ENCODE peak calls at places on chromosomes 1 and 21, in eight cellular contexts. N is dorsolateral prefrontal cortex; E is left ventricle myocardium inferior; K is AG04450; P is fibroblast of lung; L is CD8-positive, alpha-beta T cell; J is esophagus squamous epithelium; A is Panc1. D is an unnamed sample.

GRCh38 chr21:45892156-45892919 is 89.2 kb upstream of the COL6A1 start:
- DNase-seq in K (no peak), N (no peak), A (no peak), E (peak; percentile 35), P (no peak), L (peak; percentile 55), J (no peak), D (no peak)

GRCh38 chr1:177328251-177328650 is 157.5 kb downstream of the BRINP2 start:
- DNase-seq in J (no peak), L (no peak), P (peak; percentile 2), E (no peak), K (no peak), A (no peak), N (no peak), D (no peak)

GRCh38 chr1:235642021-235642942 is 7.3 kb downstream of the GNG4 start:
- DNase-seq in K (no peak), E (no peak), N (no peak), P (peak; percentile 70), L (peak; percentile 74), J (no peak), A (no peak), D (no peak)

GRCh38 chr1:7267493-7267892 is 482.2 kb downstream of the CAMTA1 start:
- DNase-seq in K (peak; percentile 57), A (no peak), P (peak; percentile 59), L (no peak), J (no peak), N (peak; percentile 15), E (no peak), D (peak; percentile 54)

GRCh38 chr1:103129255-103129654 is 20.9 kb upstream of the COL11A1 start:
- DNase-seq in E (no peak), K (no peak), J (no peak), L (no peak), P (peak; percentile 40), A (no peak), N (no peak), D (no peak)

GRCh38 chr1:242468749-242469148 is 55.7 kb downstream of the PLD5 start:
- DNase-seq in E (no peak), K (no peak), L (no peak), J (no peak), P (no peak), N (no peak), A (no peak), D (no peak)

GRCh38 chr1:107935396-107936064 is 29.4 kb downstream of the VAV3 start:
- DNase-seq in J (no peak), E (no peak), K (no peak), N (no peak), P (no peak), L (no peak), A (no peak), D (no peak)

GRCh38 chr1:7948950-7949349 is 8.3 kb upstream of the TNFRSF9 start:
- DNase-seq in K (peak; percentile 58), P (peak; percentile 96), J (no peak), A (no peak), N (no peak), L (no peak), E (no peak), D (peak; percentile 93)

GRCh38 chr1:91555821-91556531 is 55.3 kb downstream of the CDC7 start:
- DNase-seq in A (no peak), P (peak; percentile 88), K (peak; percentile 61), L (peak; percentile 69), E (no peak), N (no peak), J (no peak), D (peak; percentile 19)

GRCh38 chr1:37513795-37514349 is 694 bp downstream of the MEAF6 start:
- DNase-seq in A (no peak), K (no peak), E (no peak), L (peak; percentile 57), J (no peak), N (peak; percentile 27), P (peak; percentile 12), D (no peak)

GRCh38 chr1:230568676-230569075 is 73.6 kb upstream of the COG2 start:
- DNase-seq in A (no peak), N (no peak), K (no peak), J (no peak), P (peak; percentile 9), E (no peak), L (no peak), D (no peak)

GRCh38 chr1:29851666-29852065 is 615.3 kb downstream of the PTPRU start:
- DNase-seq in K (no peak), J (no peak), E (no peak), L (no peak), A (no peak), P (no peak), N (no peak), D (peak; percentile 84)

GRCh38 chr1:226987179-226987536 is 47.1 kb downstream of the COQ8A start:
- DNase-seq in E (no peak), L (no peak), N (no peak), J (no peak), A (no peak), K (no peak), P (no peak), D (no peak)

GRCh38 chr1:147771216-147772125 is 11.1 kb upstream of the GJA5 start:
- DNase-seq in P (no peak), L (no peak), N (no peak), E (peak; percentile 76), A (no peak), K (no peak), J (no peak), D (peak; percentile 19)

GRCh38 chr1:219847215-219847855 is 81.0 kb downstream of the SLC30A10 start:
- DNase-seq in A (no peak), E (no peak), J (no peak), K (no peak), P (no peak), L (no peak), N (no peak), D (peak; percentile 12)

GRCh38 chr1:211831558-211832323 is 1.2 kb upstream of the LPGAT1 start:
- DNase-seq in K (no peak), N (no peak), A (no peak), J (no peak), L (no peak), E (no peak), P (no peak), D (no peak)

GRCh38 chr1:31696246-31696645 is 7.6 kb downstream of the COL16A1 start:
- DNase-seq in A (no peak), N (peak; percentile 86), K (no peak), J (no peak), L (no peak), E (no peak), P (no peak), D (no peak)

GRCh38 chr1:187006896-187007295 is 178.1 kb downstream of the PLA2G4A start:
- DNase-seq in J (no peak), A (no peak), L (no peak), K (no peak), P (no peak), N (no peak), E (no peak), D (no peak)

GRCh38 chr1:197736689-197737088 is 38.6 kb downstream of the DENND1B start:
- DNase-seq in E (no peak), K (no peak), A (no peak), L (no peak), N (no peak), P (peak; percentile 65), J (no peak), D (no peak)

DNA sequence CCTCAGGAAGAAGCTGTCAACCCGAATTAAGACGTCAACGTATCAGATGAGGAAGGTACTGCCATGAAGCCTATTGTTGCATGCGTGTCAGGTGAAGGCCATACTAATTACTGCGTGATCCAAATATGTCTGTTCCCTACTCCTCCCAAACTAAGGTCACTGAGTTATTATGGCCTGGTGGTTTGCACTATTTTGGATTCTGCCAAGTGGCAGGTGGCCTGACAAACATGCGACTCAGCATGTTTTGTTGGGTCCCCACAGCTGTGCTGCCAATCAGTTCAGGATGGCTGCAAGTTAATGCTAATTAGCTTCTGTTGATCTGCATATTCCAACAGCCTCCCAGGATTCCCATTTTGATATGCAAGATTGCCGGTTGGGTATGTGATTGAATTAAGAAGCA is 429.6 kb upstream of the C1orf87 start:
- DNase-seq in A (no peak), K (no peak), E (no peak), P (no peak), N (no peak), L (no peak), J (no peak), D (no peak)
- H3K27me3 ChIP-seq in A (no peaks in the 10 kb centered on the region), K (no peaks in the 10 kb centered on the region), E (no peaks in the 10 kb centered on the region), P (no peaks in the 10 kb centered on the region), N (no peaks in the 10 kb centered on the region), L (no peaks in the 10 kb centered on the region), J (no peaks in the 10 kb centered on the region), D (no peaks in the 10 kb centered on the region)

GRCh38 chr1:156422602-156423091 is 53.6 kb downstream of the RHBG start:
- DNase-seq in N (no peak), J (no peak), A (no peak), K (no peak), L (no peak), E (no peak), P (no peak), D (no peak)
- H3K27me3 ChIP-seq in N (peaks cover 5% of the 10 kb centered on the region), J (peaks cover 19% of the 10 kb centered on the region), A (peaks cover 26% of the 10 kb centered on the region), K (peaks cover 92% of the 10 kb centered on the region), L (peaks cover 28% of the 10 kb centered on the region), E (peaks cover 100% of the 10 kb centered on the region), P (peaks cover 81% of the 10 kb centered on the region), D (peaks cover 82% of the 10 kb centered on the region)

GRCh38 chr1:5621692-5622091 is 370.5 kb downstream of the NPHP4 start:
- DNase-seq in A (no peak), K (no peak), P (no peak), J (no peak), E (no peak), N (no peak), L (no peak), D (no peak)

GRCh38 chr1:5620997-5621396 is 371.2 kb downstream of the NPHP4 start:
- DNase-seq in K (no peak), N (no peak), J (no peak), E (no peak), P (no peak), L (no peak), A (no peak), D (no peak)

GRCh38 chr1:5620418-5620817 is 371.8 kb downstream of the NPHP4 start:
- DNase-seq in K (no peak), E (no peak), P (no peak), J (no peak), A (no peak), N (no peak), L (no peak), D (no peak)

GRCh38 chr1:5617179-5618015 is 374.8 kb downstream of the NPHP4 start:
- DNase-seq in N (no peak), L (no peak), A (no peak), E (no peak), K (no peak), P (no peak), J (no peak), D (no peak)

DNA sequence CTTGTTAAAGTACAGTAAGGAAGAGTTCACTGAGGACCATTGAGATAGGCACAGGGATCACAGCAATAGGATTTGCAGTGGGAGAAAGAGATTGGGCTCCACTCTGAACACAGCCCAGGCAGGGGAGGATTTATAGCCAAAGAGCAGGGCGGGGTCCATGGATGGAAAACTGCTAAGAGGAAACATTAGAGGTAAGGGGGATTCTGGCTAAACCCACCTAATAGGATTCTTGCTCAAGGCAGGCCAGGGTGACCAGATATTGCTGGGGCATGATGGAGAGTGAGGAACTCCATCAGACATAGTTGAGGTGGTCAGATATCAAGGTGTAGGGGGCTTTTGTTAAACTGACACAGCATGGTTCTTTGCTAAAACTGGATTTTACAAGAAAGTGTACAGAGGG is 372.8 kb downstream of the NPHP4 start:
- DNase-seq in A (no peak), J (no peak), N (no peak), P (no peak), E (no peak), L (no peak), K (no peak), D (no peak)
- H3K27me3 ChIP-seq in A (peaks cover 3% of the 10 kb centered on the region), J (no peaks in the 10 kb centered on the region), N (no peaks in the 10 kb centered on the region), P (no peaks in the 10 kb centered on the region), E (peaks cover 97% of the 10 kb centered on the region), L (no peaks in the 10 kb centered on the region), K (no peaks in the 10 kb centered on the region), D (no peaks in the 10 kb centered on the region)

GRCh38 chr1:204751883-204752687 is 66.5 kb upstream of the LRRN2 start:
- DNase-seq in A (no peak), L (no peak), J (no peak), P (no peak), K (no peak), E (no peak), N (no peak), D (no peak)
- H3K27me3 ChIP-seq in A (no peaks in the 10 kb centered on the region), L (no peaks in the 10 kb centered on the region), J (no peaks in the 10 kb centered on the region), P (no peaks in the 10 kb centered on the region), K (peaks cover 2% of the 10 kb centered on the region), E (peaks cover 90% of the 10 kb centered on the region), N (no peaks in the 10 kb centered on the region), D (no peaks in the 10 kb centered on the region)

D was measured in kidney epithelial cell.